ENCODE peak calls at places on chromosomes 3 and 15, in six cellular contexts. One of them, this sample, is unnamed.

GRCh38 chr3:43699864-43700263 is 9.1 kb downstream of the ABHD5 start:
- ATAC-seq in GM12878: peak
- ATAC-seq in HepG2: peak
- ATAC-seq in A549: peak
- ATAC-seq in K562: peak
- ATAC-seq in upper lobe of left lung: no peak
- ATAC-seq in this sample: no peak

GRCh38 chr15:38549222-38549621 is 15.4 kb downstream of the RASGRP1 start:
- ATAC-seq in GM12878: no peak
- ATAC-seq in HepG2: no peak
- ATAC-seq in A549: no peak
- ATAC-seq in K562: no peak
- ATAC-seq in upper lobe of left lung: no peak
- ATAC-seq in this sample: no peak

GRCh38 chr3:38555149-38555840 is 59.2 kb downstream of the EXOG start:
- ATAC-seq in GM12878: no peak
- ATAC-seq in HepG2: no peak
- ATAC-seq in A549: no peak
- ATAC-seq in K562: no peak
- ATAC-seq in upper lobe of left lung: no peak
- ATAC-seq in this sample: no peak

GRCh38 chr15:38005949-38006800 is 71.7 kb downstream of the TMCO5A start:
- ATAC-seq in GM12878: peak
- ATAC-seq in HepG2: no peak
- ATAC-seq in A549: no peak
- ATAC-seq in K562: no peak
- ATAC-seq in upper lobe of left lung: no peak
- ATAC-seq in this sample: no peak

GRCh38 chr15:30923429-30923828 is 19.7 kb downstream of the FAN1 start:
- ATAC-seq in GM12878: no peak
- ATAC-seq in HepG2: no peak
- ATAC-seq in A549: no peak
- ATAC-seq in K562: no peak
- ATAC-seq in upper lobe of left lung: no peak
- ATAC-seq in this sample: no peak

GRCh38 chr3:152496286-152496685 is 227.6 kb downstream of the MBNL1 start:
- ATAC-seq in GM12878: no peak
- ATAC-seq in HepG2: no peak
- ATAC-seq in A549: no peak
- ATAC-seq in K562: no peak
- ATAC-seq in upper lobe of left lung: no peak
- ATAC-seq in this sample: no peak

GRCh38 chr3:134337071-134337482 is 37.2 kb downstream of the AMOTL2 start:
- ATAC-seq in GM12878: no peak
- ATAC-seq in HepG2: no peak
- ATAC-seq in A549: no peak
- ATAC-seq in K562: no peak
- ATAC-seq in upper lobe of left lung: peak
- ATAC-seq in this sample: no peak

GRCh38 chr15:43977072-43977884 is 150.5 kb downstream of the WDR76 start:
- ATAC-seq in GM12878: peak
- ATAC-seq in HepG2: no peak
- ATAC-seq in A549: no peak
- ATAC-seq in K562: no peak
- ATAC-seq in upper lobe of left lung: no peak
- ATAC-seq in this sample: no peak

GRCh38 chr15:52103217-52104207 is 9.1 kb downstream of the BCL2L10 start:
- ATAC-seq in GM12878: peak
- ATAC-seq in HepG2: peak
- ATAC-seq in A549: peak
- ATAC-seq in K562: no peak
- ATAC-seq in upper lobe of left lung: no peak
- ATAC-seq in this sample: peak

GRCh38 chr3:194025119-194025518 is 110.8 kb upstream of the HES1 start:
- ATAC-seq in GM12878: no peak
- ATAC-seq in HepG2: no peak
- ATAC-seq in A549: no peak
- ATAC-seq in K562: no peak
- ATAC-seq in upper lobe of left lung: peak
- ATAC-seq in this sample: no peak
- H3K4me3 ChIP-seq in GM12878: no peak
- H3K4me3 ChIP-seq in HepG2: no peak
- H3K4me3 ChIP-seq in A549: no peak
- H3K4me3 ChIP-seq in K562: no peak
- H3K4me3 ChIP-seq in upper lobe of left lung: no peak
- H3K4me3 ChIP-seq in this sample: no peak

DNA sequence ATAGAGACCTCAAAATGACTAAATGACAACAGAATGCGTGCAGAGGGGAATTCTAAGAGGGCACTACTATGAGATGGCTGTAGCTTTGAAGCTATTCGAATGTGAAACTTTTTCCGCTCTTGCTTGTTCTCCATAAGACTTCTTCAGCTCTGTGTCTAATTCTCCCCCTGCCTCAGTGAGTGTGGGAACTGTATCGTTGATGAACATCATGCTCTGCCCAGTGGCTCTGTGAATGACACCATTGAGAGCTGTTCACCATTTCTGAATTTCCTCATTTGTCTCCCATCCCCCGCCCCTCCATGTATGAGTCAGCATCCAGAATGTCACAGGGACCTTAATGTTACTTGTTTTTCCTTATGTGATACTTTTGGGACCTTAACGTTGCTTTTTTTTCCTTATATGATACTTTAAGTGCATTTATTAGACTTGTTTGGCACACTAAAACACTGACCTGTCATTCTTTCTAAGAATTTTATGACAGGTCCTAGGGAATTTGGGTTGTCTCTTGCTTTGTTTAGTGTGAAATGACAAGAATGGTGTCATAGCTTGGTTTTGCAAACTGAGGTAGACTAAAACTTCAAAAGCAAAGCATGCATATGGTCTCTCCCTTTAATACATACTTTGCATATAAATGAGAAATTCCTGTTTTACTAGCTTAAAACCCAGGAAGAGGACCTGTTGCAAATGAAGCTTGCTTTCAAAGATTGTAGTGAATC is 99.6 kb downstream of the FNDC3B start:
- ATAC-seq in GM12878: peak
- ATAC-seq in HepG2: no peak
- ATAC-seq in A549: no peak
- ATAC-seq in K562: peak
- ATAC-seq in upper lobe of left lung: peak
- ATAC-seq in this sample: no peak
- TF ChIP-seq EP300 in GM12878: peak
- TF ChIP-seq EP300 in HepG2: no peak
- TF ChIP-seq EP300 in A549: no peak
- TF ChIP-seq EP300 in K562: peak
- TF ChIP-seq EP300 in upper lobe of left lung: peak
- TF ChIP-seq EP300 in this sample: no peak

DNA sequence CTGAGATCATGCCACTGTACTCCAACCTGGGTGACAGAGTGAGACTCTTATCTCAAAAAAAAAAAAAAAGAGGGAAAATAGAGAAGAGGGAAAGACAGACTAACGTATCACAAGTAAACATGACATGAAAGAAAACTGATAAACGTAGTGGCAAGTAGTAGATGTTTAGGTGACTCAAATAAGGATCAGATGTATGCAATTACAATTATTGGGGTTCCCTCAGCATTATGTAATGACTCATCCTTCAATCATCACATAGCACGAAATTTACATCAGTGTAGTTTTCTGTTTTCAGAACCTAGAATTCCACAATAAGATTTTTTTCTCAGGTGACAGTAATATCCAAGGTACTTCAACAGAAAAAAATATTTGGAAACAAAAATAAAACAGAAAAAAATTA is 46.6 kb downstream of the DPP8 start:
- ATAC-seq in GM12878: no peak
- ATAC-seq in HepG2: no peak
- ATAC-seq in A549: no peak
- ATAC-seq in K562: no peak
- ATAC-seq in upper lobe of left lung: no peak
- ATAC-seq in this sample: no peak
- TF ChIP-seq CTCF in GM12878: no peak
- TF ChIP-seq CTCF in HepG2: no peak
- TF ChIP-seq CTCF in A549: no peak
- TF ChIP-seq CTCF in K562: no peak
- TF ChIP-seq CTCF in upper lobe of left lung: no peak
- TF ChIP-seq CTCF in this sample: no peak

DNA sequence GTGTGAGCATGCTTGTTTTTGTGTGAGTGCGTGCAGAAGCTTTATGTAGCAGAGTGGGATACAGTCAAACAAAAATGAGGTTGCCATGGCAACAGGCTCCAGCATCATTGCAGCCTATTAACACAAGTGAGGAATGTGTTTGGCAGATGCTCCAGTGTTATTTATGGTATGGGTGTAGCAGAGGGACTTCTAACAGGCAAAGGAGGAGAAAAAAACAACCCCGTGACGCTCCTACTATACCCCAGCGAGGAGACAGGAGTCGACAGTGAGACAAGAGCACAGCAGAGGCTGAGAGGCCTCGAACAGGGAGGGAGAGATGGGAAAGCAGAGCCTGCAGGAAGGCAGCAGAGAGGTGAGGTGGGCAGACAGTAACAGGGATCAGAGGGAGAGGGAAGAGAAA is 4.9 kb downstream of the ADCY5 start:
- ATAC-seq in GM12878: no peak
- ATAC-seq in HepG2: no peak
- ATAC-seq in A549: no peak
- ATAC-seq in K562: no peak
- ATAC-seq in upper lobe of left lung: no peak
- ATAC-seq in this sample: peak
- H3K4me3 ChIP-seq in GM12878: no peak
- H3K4me3 ChIP-seq in HepG2: no peak
- H3K4me3 ChIP-seq in A549: no peak
- H3K4me3 ChIP-seq in K562: no peak
- H3K4me3 ChIP-seq in upper lobe of left lung: no peak
- H3K4me3 ChIP-seq in this sample: peak

DNA sequence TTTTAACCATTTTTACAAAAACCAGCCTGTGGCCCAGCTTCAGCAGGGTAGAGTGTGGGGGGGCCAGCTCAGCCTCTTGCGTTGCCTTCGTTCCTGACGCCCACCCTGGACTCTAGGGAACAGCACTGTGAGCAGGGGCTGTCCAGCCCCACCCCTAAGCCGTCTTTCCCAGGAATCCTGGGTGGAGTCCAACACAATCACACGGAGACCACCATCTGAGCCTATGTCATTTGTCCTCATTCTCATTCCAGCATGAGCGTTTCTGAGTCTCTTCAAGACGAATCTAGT is 106.8 kb downstream of the ETFA start:
- ATAC-seq in GM12878: no peak
- ATAC-seq in HepG2: no peak
- ATAC-seq in A549: no peak
- ATAC-seq in K562: no peak
- ATAC-seq in upper lobe of left lung: no peak
- ATAC-seq in this sample: no peak
- TF ChIP-seq EP300 in GM12878: no peak
- TF ChIP-seq EP300 in HepG2: no peak
- TF ChIP-seq EP300 in A549: no peak
- TF ChIP-seq EP300 in K562: no peak
- TF ChIP-seq EP300 in upper lobe of left lung: no peak
- TF ChIP-seq EP300 in this sample: no peak

DNA sequence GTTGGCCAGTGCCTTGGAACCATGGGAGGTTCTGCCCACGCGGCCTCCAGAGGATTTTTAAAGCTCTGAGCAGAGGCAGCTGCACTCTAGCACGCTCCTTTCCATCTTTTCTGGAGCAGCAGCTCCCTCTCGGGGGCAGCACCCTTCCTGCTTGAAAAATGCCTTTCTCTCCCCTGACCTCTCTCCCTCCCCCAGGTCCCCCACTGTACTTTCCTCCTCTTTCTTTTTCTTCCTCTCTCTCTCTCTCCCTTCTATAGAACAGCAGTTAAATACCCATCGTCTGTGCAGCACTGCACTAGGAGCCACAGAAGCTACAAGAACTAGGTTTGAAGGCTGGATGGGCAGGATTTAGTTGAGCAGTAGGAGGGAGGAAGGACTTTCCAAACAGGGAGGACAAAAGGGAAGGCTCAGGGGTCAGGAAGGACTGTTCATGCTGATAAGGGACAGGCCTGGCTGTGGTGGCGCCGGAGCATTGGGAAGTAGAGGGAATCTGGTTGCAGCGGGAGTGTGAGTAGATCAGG is 4.4 kb downstream of the ALPK3 start:
- ATAC-seq in GM12878: peak
- ATAC-seq in HepG2: peak
- ATAC-seq in A549: no peak
- ATAC-seq in K562: peak
- ATAC-seq in upper lobe of left lung: no peak
- ATAC-seq in this sample: no peak
- TF ChIP-seq CTCF in GM12878: peak
- TF ChIP-seq CTCF in HepG2: peak
- TF ChIP-seq CTCF in A549: no peak
- TF ChIP-seq CTCF in K562: peak
- TF ChIP-seq CTCF in upper lobe of left lung: no peak
- TF ChIP-seq CTCF in this sample: no peak

DNA sequence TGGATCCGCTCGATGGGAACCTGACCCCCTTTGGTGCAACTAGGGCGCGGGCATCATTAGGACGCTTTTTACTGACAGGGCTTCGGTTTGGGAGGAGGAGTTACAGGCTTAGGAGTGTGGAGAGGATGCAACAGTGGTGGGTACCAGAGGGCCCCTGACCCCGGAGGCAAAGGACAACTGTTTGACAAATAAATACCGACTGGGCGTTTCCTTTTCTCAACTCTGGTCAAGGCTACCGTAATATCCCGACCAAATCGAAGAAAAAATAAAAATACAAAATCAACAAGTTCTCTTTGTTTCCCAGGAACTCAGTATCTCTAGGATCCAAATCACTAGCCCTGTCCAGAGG is 349 bp upstream of the DGKG start:
- ATAC-seq in GM12878: peak
- ATAC-seq in HepG2: peak
- ATAC-seq in A549: peak
- ATAC-seq in K562: no peak
- ATAC-seq in upper lobe of left lung: no peak
- ATAC-seq in this sample: no peak
- H3K4me3 ChIP-seq in GM12878: peak
- H3K4me3 ChIP-seq in HepG2: peak
- H3K4me3 ChIP-seq in A549: peak
- H3K4me3 ChIP-seq in K562: no peak
- H3K4me3 ChIP-seq in upper lobe of left lung: peak
- H3K4me3 ChIP-seq in this sample: peak

DNA sequence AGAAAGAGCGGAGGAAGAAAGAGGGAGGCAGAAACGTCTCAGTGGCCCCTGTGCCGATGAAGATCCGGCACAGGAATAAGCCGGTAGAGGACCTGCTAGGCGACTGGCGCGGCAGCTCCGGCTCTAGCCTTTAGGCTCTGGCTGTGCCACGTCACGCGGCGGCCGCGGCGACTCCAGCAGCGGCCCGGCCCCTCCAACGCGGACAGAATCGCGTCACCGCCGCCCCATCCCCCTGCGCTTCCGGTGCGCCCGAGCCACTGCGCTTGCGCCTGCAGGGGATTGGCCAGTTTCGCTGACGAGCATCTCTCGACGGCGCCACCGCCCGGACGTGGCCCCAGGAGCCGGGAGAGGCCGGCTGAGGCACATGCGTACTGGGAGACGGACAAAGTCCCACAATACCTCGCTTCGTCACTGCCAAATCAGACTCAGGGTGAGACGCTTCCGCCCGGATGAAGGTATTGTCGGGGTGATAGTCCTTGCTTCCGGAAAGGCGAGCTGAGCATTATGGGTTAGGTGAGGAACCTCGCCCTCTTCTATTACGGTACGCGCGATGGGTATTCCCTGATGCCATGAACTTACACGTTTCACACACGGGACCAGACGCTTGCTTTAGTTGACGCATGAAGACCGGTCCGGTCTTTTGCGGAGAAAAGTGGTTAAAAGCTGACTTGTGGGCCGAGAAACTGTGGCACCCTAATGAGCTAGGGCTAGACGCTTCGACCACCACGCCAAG is at the start of gene ARF4:
- ATAC-seq in GM12878: peak
- ATAC-seq in HepG2: peak
- ATAC-seq in A549: peak
- ATAC-seq in K562: peak
- ATAC-seq in upper lobe of left lung: peak
- ATAC-seq in this sample: peak
- TF ChIP-seq EP300 in GM12878: no peak
- TF ChIP-seq EP300 in HepG2: peak
- TF ChIP-seq EP300 in A549: no peak
- TF ChIP-seq EP300 in K562: no peak
- TF ChIP-seq EP300 in upper lobe of left lung: peak
- TF ChIP-seq EP300 in this sample: no peak

This sample was measured in gastroesophageal sphincter.